ENCODE peak calls at places on chromosomes 2 and 18, in seven cellular contexts. H, J, I, A, G, Q and E are unnamed samples.

GRCh38 chr2:60707750-60708371 is 48.2 kb upstream of the PAPOLG start:
- DNase-seq in H (peak), J (no peak), I (no peak), A (peak), G (no peak), Q (peak), E (no peak)

GRCh38 chr2:145006957-145007672 is 487.2 kb upstream of the ZEB2 start:
- DNase-seq in H (peak), J (no peak), I (peak), A (peak), G (peak), Q (no peak), E (peak)

GRCh38 chr18:62862451-62862850 is 147.1 kb downstream of the PHLPP1 start:
- DNase-seq in H (no peak), J (no peak), I (no peak), A (no peak), G (no peak), Q (no peak), E (no peak)

GRCh38 chr2:12847694-12848093 is 131.0 kb downstream of the TRIB2 start:
- DNase-seq in H (no peak), J (no peak), I (no peak), A (no peak), G (no peak), Q (no peak), E (no peak)

GRCh38 chr2:39513641-39514094 is 76.6 kb upstream of the MAP4K3 start:
- DNase-seq in H (peak), J (peak), I (no peak), A (peak), G (peak), Q (no peak), E (peak)

GRCh38 chr2:241775223-241776177 is 1.1 kb upstream of the GAL3ST2 start:
- DNase-seq in H (no peak), J (peak), I (peak), A (no peak), G (no peak), Q (no peak), E (no peak)

GRCh38 chr2:62296034-62296832 is 100.3 kb downstream of the B3GNT2 start:
- DNase-seq in H (no peak), J (no peak), I (no peak), A (no peak), G (no peak), Q (no peak), E (no peak)

GRCh38 chr2:46548103-46548486 is 68.7 kb downstream of the TMEM247 start:
- DNase-seq in H (no peak), J (no peak), I (no peak), A (no peak), G (no peak), Q (no peak), E (no peak)

GRCh38 chr2:77937366-77937765 is 415.2 kb upstream of the LRRTM4 start:
- DNase-seq in H (no peak), J (no peak), I (no peak), A (no peak), G (no peak), Q (no peak), E (no peak)

GRCh38 chr2:54677476-54678265 is 45.8 kb upstream of the EML6 start:
- DNase-seq in H (no peak), J (no peak), I (no peak), A (no peak), G (no peak), Q (no peak), E (no peak)

GRCh38 chr2:46326231-46326980 is 29.2 kb downstream of the EPAS1 start:
- DNase-seq in H (peak), J (no peak), I (no peak), A (no peak), G (no peak), Q (no peak), E (no peak)

GRCh38 chr2:144515694-144516416 is 4.1 kb downstream of the ZEB2 start:
- DNase-seq in H (peak), J (peak), I (peak), A (no peak), G (no peak), Q (no peak), E (no peak)

GRCh38 chr2:227939271-227940027 is 68.0 kb downstream of the DAW1 start:
- DNase-seq in H (peak), J (no peak), I (no peak), A (no peak), G (no peak), Q (peak), E (no peak)

GRCh38 chr2:33375054-33375453 is 101.4 kb upstream of the RASGRP3 start:
- DNase-seq in H (no peak), J (no peak), I (no peak), A (no peak), G (no peak), Q (no peak), E (no peak)

GRCh38 chr2:178109813-178110212 is 2.4 kb upstream of the RBM45 start:
- DNase-seq in H (peak), J (no peak), I (no peak), A (peak), G (peak), Q (peak), E (peak)

GRCh38 chr18:68221116-68221724 is 493.7 kb downstream of the TMX3 start:
- DNase-seq in H (no peak), J (no peak), I (no peak), A (no peak), G (no peak), Q (no peak), E (no peak)

GRCh38 chr2:136628490-136628889 is 136.9 kb upstream of the THSD7B start:
- DNase-seq in H (no peak), J (no peak), I (no peak), A (no peak), G (no peak), Q (no peak), E (no peak)

GRCh38 chr2:196131384-196131861 is 40.0 kb downstream of the STK17B start:
- DNase-seq in H (peak), J (peak), I (no peak), A (no peak), G (no peak), Q (no peak), E (no peak)

GRCh38 chr18:48994044-48994651 is 43.4 kb upstream of the SMAD7 start:
- DNase-seq in H (peak), J (no peak), I (no peak), A (peak), G (no peak), Q (no peak), E (no peak)

GRCh38 chr2:106189764-106190468 is 4.2 kb downstream of the UXS1 start:
- DNase-seq in H (no peak), J (no peak), I (no peak), A (no peak), G (no peak), Q (no peak), E (no peak)

GRCh38 chr2:224925822-224926124 is 116.5 kb downstream of the DOCK10 start:
- DNase-seq in H (no peak), J (no peak), I (no peak), A (no peak), G (no peak), Q (no peak), E (no peak)

GRCh38 chr2:96274355-96275056 is 8.5 kb downstream of the CIAO1 start:
- DNase-seq in H (no peak), J (no peak), I (no peak), A (no peak), G (no peak), Q (no peak), E (no peak)

GRCh38 chr2:59622599-59623308 is 930.7 kb downstream of the BCL11A start:
- DNase-seq in H (no peak), J (no peak), I (no peak), A (no peak), G (no peak), Q (no peak), E (no peak)

GRCh38 chr2:240560084-240560479 is at the start of gene DUSP28:
- DNase-seq in H (peak), J (peak), I (peak), A (peak), G (no peak), Q (peak), E (no peak)

GRCh38 chr18:9335255-9336045 is 877 bp downstream of the TWSG1 start:
- DNase-seq in H (no peak), J (no peak), I (no peak), A (no peak), G (no peak), Q (no peak), E (no peak)

GRCh38 chr2:239938651-239939486 is 86.3 kb downstream of the NDUFA10 start:
- DNase-seq in H (no peak), J (no peak), I (peak), A (no peak), G (no peak), Q (no peak), E (no peak)

GRCh38 chr2:69138247-69138754 is 125.3 kb downstream of the ANTXR1 start:
- DNase-seq in H (no peak), J (no peak), I (no peak), A (no peak), G (peak), Q (no peak), E (peak)

GRCh38 chr2:16069663-16069932 is 129.2 kb downstream of the MYCN start:
- DNase-seq in H (peak), J (no peak), I (no peak), A (no peak), G (no peak), Q (no peak), E (no peak)

GRCh38 chr2:150495993-150496627 is 8.6 kb upstream of the RND3 start:
- DNase-seq in H (no peak), J (no peak), I (no peak), A (peak), G (peak), Q (no peak), E (peak)

GRCh38 chr2:176106636-176107539 is at the start of gene HOXD11:
- DNase-seq in H (no peak), J (no peak), I (peak), A (no peak), G (no peak), Q (peak), E (no peak)

GRCh38 chr2:117921520-117921919 is 92.3 kb downstream of the CCDC93 start:
- DNase-seq in H (no peak), J (no peak), I (no peak), A (no peak), G (no peak), Q (no peak), E (no peak)

GRCh38 chr2:16664052-16664731 is 1.4 kb downstream of the CYRIA start:
- DNase-seq in H (peak), J (no peak), I (peak), A (no peak), G (no peak), Q (no peak), E (no peak)

GRCh38 chr2:30565860-30566358 is 118.9 kb downstream of the LCLAT1 start:
- DNase-seq in H (no peak), J (peak), I (peak), A (peak), G (no peak), Q (no peak), E (no peak)

GRCh38 chr2:172086349-172087190 is 1.3 kb downstream of the DLX1 start:
- DNase-seq in H (peak), J (no peak), I (no peak), A (no peak), G (no peak), Q (no peak), E (no peak)

GRCh38 chr2:199997296-199997695 is 41.9 kb downstream of the MAIP1 start:
- DNase-seq in H (no peak), J (no peak), I (no peak), A (no peak), G (no peak), Q (no peak), E (no peak)

GRCh38 chr2:56478027-56478426 is 294.2 kb downstream of the CCDC85A start:
- DNase-seq in H (no peak), J (no peak), I (no peak), A (no peak), G (no peak), Q (no peak), E (no peak)